ENCODE peak calls at places on chromosomes 11 and 22, in five cellular contexts. E, G, U, N and R are unnamed samples.

GRCh38 chr11:67776834-67777530 is 102.6 kb upstream of the ALDH3B2 start:
- DNase-seq in N (no peak), U (no peak), E (no peak), G (no peak), R (peak; percentile 7)

GRCh38 chr22:47356433-47357011 is 594.1 kb downstream of the TBC1D22A start:
- DNase-seq in E (no peak), G (no peak), N (no peak), U (no peak), R (no peak)

GRCh38 chr22:41417622-41418390 is 28.8 kb downstream of the TOB2 start:
- DNase-seq in U (peak; percentile 94), E (no peak), N (no peak), G (peak; percentile 95), R (no peak)

GRCh38 chr11:75826463-75827220 is 11.6 kb downstream of the UVRAG start:
- DNase-seq in G (no peak), E (no peak), N (no peak), U (no peak), R (peak; percentile 56)

GRCh38 chr11:1856306-1857005 is 3.6 kb downstream of the LSP1 start:
- DNase-seq in E (no peak), U (no peak), G (no peak), N (no peak), R (no peak)

GRCh38 chr11:117725048-117725734 is 71.8 kb downstream of the DSCAML1 start:
- DNase-seq in N (no peak), G (no peak), E (no peak), U (no peak), R (no peak)

GRCh38 chr11:40384991-40385390 is 1074.5 kb downstream of the LRRC4C start:
- DNase-seq in G (no peak), U (no peak), E (no peak), N (no peak), R (peak; percentile 34)

GRCh38 chr11:94934836-94935235 is 38.5 kb downstream of the CWC15 start:
- DNase-seq in E (no peak), G (no peak), N (no peak), U (no peak), R (no peak)

GRCh38 chr11:13354335-13354734 is 76.7 kb downstream of the BMAL1 start:
- DNase-seq in E (peak; percentile 19), N (peak; percentile 37), G (no peak), U (no peak), R (peak; percentile 37)

GRCh38 chr22:17777005-17777716 is 2.9 kb upstream of the BID start:
- DNase-seq in E (peak; percentile 56), N (no peak), G (peak; percentile 75), U (no peak), R (no peak)

GRCh38 chr22:41364233-41364632 is 17.5 kb upstream of the TEF start:
- DNase-seq in U (no peak), G (no peak), E (no peak), N (no peak), R (no peak)

GRCh38 chr11:66859686-66860448 is 3.0 kb downstream of the LRFN4 start:
- DNase-seq in U (no peak), G (no peak), E (no peak), N (no peak), R (no peak)

GRCh38 chr11:70736937-70737640 is 338.8 kb downstream of the CTTN start:
- DNase-seq in E (no peak), G (no peak), N (no peak), U (no peak), R (no peak)

GRCh38 chr11:69497221-69497787 is 15.8 kb downstream of the LINC01488 start:
- DNase-seq in E (no peak), N (peak; percentile 55), U (peak; percentile 35), G (peak; percentile 87), R (peak; percentile 91)

GRCh38 chr11:797300-798092 is 585 bp downstream of the SLC25A22 start:
- DNase-seq in N (peak; percentile 80), G (peak; percentile 84), E (peak; percentile 63), U (peak; percentile 63), R (peak; percentile 91)

GRCh38 chr11:3837793-3838192 is 3.0 kb downstream of the RHOG start:
- DNase-seq in E (no peak), N (peak; percentile 30), U (no peak), G (peak; percentile 77), R (peak; percentile 35)

GRCh38 chr22:27980424-27981148 is 61.5 kb upstream of the PITPNB start:
- DNase-seq in E (peak; percentile 38), N (no peak), U (no peak), G (no peak), R (no peak)

GRCh38 chr11:123560001-123560400 is 94.4 kb downstream of the SCN3B start:
- DNase-seq in N (peak; percentile 53), G (no peak), U (no peak), E (no peak), R (peak; percentile 42)

GRCh38 chr22:49431559-49431958 is 396.1 kb downstream of the BRD1 start:
- DNase-seq in E (no peak), N (no peak), U (no peak), G (no peak), R (no peak)

GRCh38 chr22:28015056-28015445 is 96.0 kb upstream of the PITPNB start:
- DNase-seq in E (no peak), G (peak; percentile 41), N (no peak), U (no peak), R (no peak)

GRCh38 chr22:32621656-32622003 is 147.0 kb downstream of the FBXO7 start:
- DNase-seq in N (no peak), E (no peak), G (no peak), U (no peak), R (no peak)

GRCh38 chr22:48760481-48761238 is 1067.0 kb downstream of the BRD1 start:
- DNase-seq in G (peak; percentile 21), N (no peak), U (no peak), E (no peak), R (no peak)

GRCh38 chr22:41672780-41673509 is 15.7 kb downstream of the SNU13 start:
- DNase-seq in U (no peak), N (peak; percentile 38), E (no peak), G (no peak), R (peak; percentile 14)

GRCh38 chr11:69005183-69005630 is 7.8 kb downstream of the MRGPRF start:
- DNase-seq in E (no peak), U (no peak), N (no peak), G (no peak), R (no peak)

GRCh38 chr11:44615913-44616806 is 50.7 kb downstream of the CD82 start:
- DNase-seq in N (no peak), E (no peak), U (no peak), G (no peak), R (no peak)

GRCh38 chr11:129223701-129224149 is 31.6 kb upstream of the ARHGAP32 start:
- DNase-seq in N (peak; percentile 58), E (no peak), U (no peak), G (no peak), R (peak; percentile 79)

GRCh38 chr11:2586793-2587131 is 113.0 kb downstream of the KCNQ1OT1 start:
- DNase-seq in U (no peak), N (no peak), G (peak; percentile 22), E (no peak), R (no peak)

GRCh38 chr11:75849917-75850316 is 34.9 kb downstream of the UVRAG start:
- DNase-seq in E (peak; percentile 22), G (no peak), N (no peak), U (no peak), R (no peak)

GRCh38 chr22:46338636-46339035 is 3.1 kb downstream of the TRMU start:
- DNase-seq in E (no peak), G (peak; percentile 17), N (no peak), U (no peak), R (no peak)

GRCh38 chr11:44179173-44179572 is 83.7 kb downstream of the EXT2 start:
- DNase-seq in E (no peak), N (no peak), G (no peak), U (no peak), R (peak; percentile 61)

GRCh38 chr11:93236741-93237675 is 39.2 kb upstream of the SLC36A4 start:
- DNase-seq in N (peak; percentile 48), E (peak; percentile 15), G (no peak), U (peak; percentile 54), R (peak; percentile 38)

GRCh38 chr11:93921695-93922468 is 71.5 kb upstream of the VSTM5 start:
- DNase-seq in E (peak; percentile 57), N (peak; percentile 82), U (no peak), G (no peak), R (peak; percentile 74)

DNA sequence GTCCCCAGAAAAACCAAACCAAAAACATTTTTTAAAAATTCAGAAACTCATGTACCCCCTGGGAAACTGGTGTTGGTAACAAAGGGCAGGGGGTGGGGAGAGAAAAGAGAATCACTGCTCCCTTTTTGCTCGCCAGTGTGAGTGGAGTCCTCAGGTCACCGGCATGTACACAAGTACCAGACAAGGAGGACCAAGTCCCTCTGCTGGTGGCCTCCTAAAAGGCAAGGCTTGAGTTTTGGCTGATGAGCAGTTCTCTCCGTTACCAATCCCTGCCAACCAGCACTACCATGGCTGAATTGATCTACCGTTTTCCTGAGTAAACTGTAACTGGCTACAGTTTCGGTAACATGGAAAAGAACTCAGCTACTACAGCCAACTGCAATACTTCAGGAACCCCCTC is 22.0 kb downstream of the APOL5 start:
- DNase-seq in U (no peak), G (no peak), N (no peak), E (peak; percentile 11), R (no peak)
- TF ChIP-seq CTCF in U (no peak), G (peak; percentile 16), N (no peak), E (peak; percentile 25), R (no peak)

DNA sequence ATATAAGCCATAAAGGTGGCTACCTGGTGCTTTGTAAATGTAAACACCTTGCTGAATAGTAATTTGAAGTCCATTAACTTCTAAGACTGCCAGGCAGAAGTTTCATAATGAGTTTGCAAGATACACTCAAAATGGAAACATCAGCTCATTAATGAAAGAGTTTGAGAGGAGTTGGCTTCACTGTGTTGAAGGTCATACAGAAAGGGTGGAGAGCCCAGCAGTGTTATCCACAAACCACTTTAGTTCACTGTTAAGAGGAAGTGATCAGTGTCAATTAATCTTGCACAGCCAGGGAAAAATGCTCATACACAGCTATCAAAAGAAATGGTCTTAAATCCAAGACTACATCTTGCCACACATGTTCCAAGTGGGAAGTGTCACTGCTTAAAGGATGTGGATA is 689.4 kb downstream of the JRKL start:
- DNase-seq in E (no peak), N (no peak), U (no peak), G (no peak), R (no peak)
- H3K4me3 ChIP-seq in E (no peak overlapping the region), N (no peak overlapping the region), U (no peak overlapping the region), G (no peak overlapping the region), R (no peak overlapping the region)

GRCh38 chr11:60657880-60658279 is 41.5 kb upstream of the MS4A8 start:
- DNase-seq in E (no peak), G (no peak), N (no peak), U (no peak), R (no peak)
- TF ChIP-seq CTCF in E (no peak), G (no peak), N (no peak), U (no peak), R (no peak)

DNA sequence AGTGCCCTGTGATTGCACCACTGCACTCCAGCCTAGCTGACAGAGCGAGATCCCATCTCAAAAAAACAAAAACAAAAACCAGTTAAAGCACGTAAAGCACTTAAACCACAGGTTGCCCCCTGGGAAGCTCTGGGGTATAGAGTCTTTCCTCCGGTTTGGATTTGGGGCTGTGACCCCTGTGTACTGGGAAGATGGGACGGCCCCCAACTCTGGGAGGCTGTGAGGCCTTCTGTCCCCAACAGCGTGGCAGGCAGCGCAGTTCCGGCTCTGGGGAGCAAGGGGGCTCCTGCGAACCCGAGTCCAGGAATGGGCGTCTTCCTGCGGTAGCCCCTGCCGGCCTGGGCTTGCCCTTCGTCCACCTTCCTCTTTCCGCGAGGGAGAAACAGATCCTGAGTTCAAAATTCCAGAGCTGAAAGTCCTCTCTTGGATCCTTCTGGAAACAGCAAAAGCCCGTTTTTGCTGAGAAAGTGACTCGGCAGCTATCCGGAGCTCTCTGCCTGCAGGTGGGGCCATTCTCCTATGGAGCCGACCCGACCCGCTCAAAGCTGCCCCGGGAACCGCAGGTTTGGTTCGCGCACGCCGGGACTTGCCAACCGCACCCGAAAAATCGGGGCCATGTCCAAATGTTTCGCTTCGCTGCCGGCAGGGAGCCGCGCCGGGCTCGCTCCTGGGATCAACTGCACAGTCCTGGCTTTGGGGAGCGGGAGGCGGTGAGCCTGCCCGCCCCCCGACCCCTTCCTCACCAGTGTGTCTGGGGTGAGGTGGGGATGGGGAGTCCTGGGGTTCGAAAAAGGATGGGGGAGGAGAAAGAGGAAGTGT is 36.3 kb upstream of the POLA2 start:
- DNase-seq in G (peak; percentile 73), E (peak; percentile 80), U (peak; percentile 53), N (peak; percentile 86), R (peak; percentile 62)
- H3K4me3 ChIP-seq in G (peak overlapping the region; percentile 49), E (peak overlapping the region; percentile 31), U (peak overlapping the region; percentile 33), N (peak overlapping the region; percentile 31), R (peak overlapping the region; percentile 48)